ENCODE peak calls at places on chromosomes 11 and 22, in six cellular contexts. One of them, this sample, is unnamed.

GRCh38 chr11:1863352-1864215 is 10.7 kb downstream of the LSP1 start:
- DNase-seq in NCI-H1092: peak
- DNase-seq in SK-MEL-5: peak
- DNase-seq in neuronal stem cell: peak
- DNase-seq in HFFc6: peak
- DNase-seq in adipocyte: peak
- DNase-seq in this sample: peak

GRCh38 chr11:71556018-71556417 is 7.8 kb downstream of the KRTAP5-9 start:
- DNase-seq in NCI-H1092: no peak
- DNase-seq in SK-MEL-5: no peak
- DNase-seq in neuronal stem cell: no peak
- DNase-seq in HFFc6: no peak
- DNase-seq in adipocyte: no peak
- DNase-seq in this sample: no peak

GRCh38 chr11:113721462-113722066 is 15.5 kb upstream of the TMPRSS5 start:
- DNase-seq in NCI-H1092: no peak
- DNase-seq in SK-MEL-5: no peak
- DNase-seq in neuronal stem cell: no peak
- DNase-seq in HFFc6: no peak
- DNase-seq in adipocyte: peak
- DNase-seq in this sample: no peak

GRCh38 chr11:124807660-124808270 is 7.6 kb upstream of the MSANTD2 start:
- DNase-seq in NCI-H1092: no peak
- DNase-seq in SK-MEL-5: no peak
- DNase-seq in neuronal stem cell: no peak
- DNase-seq in HFFc6: no peak
- DNase-seq in adipocyte: no peak
- DNase-seq in this sample: no peak

GRCh38 chr11:102530558-102530957 is at the start of gene MMP7:
- DNase-seq in NCI-H1092: no peak
- DNase-seq in SK-MEL-5: no peak
- DNase-seq in neuronal stem cell: no peak
- DNase-seq in HFFc6: peak
- DNase-seq in adipocyte: peak
- DNase-seq in this sample: peak

GRCh38 chr11:44268073-44268806 is 41.7 kb downstream of the ALX4 start:
- DNase-seq in NCI-H1092: no peak
- DNase-seq in SK-MEL-5: no peak
- DNase-seq in neuronal stem cell: no peak
- DNase-seq in HFFc6: no peak
- DNase-seq in adipocyte: no peak
- DNase-seq in this sample: no peak

GRCh38 chr11:100404907-100405306 is 282.2 kb upstream of the ARHGAP42 start:
- DNase-seq in NCI-H1092: no peak
- DNase-seq in SK-MEL-5: peak
- DNase-seq in neuronal stem cell: no peak
- DNase-seq in HFFc6: no peak
- DNase-seq in adipocyte: no peak
- DNase-seq in this sample: no peak

GRCh38 chr11:65491614-65492386 is 7.0 kb upstream of the MALAT1 start:
- DNase-seq in NCI-H1092: peak
- DNase-seq in SK-MEL-5: peak
- DNase-seq in neuronal stem cell: no peak
- DNase-seq in HFFc6: peak
- DNase-seq in adipocyte: peak
- DNase-seq in this sample: peak

GRCh38 chr11:2741006-2741376 is 41.2 kb upstream of the KCNQ1OT1 start:
- DNase-seq in NCI-H1092: no peak
- DNase-seq in SK-MEL-5: no peak
- DNase-seq in neuronal stem cell: no peak
- DNase-seq in HFFc6: no peak
- DNase-seq in adipocyte: peak
- DNase-seq in this sample: no peak

GRCh38 chr11:131354251-131354701 is 16.1 kb upstream of the NTM start:
- DNase-seq in NCI-H1092: no peak
- DNase-seq in SK-MEL-5: peak
- DNase-seq in neuronal stem cell: no peak
- DNase-seq in HFFc6: no peak
- DNase-seq in adipocyte: no peak
- DNase-seq in this sample: no peak

GRCh38 chr11:17116121-17116520 is 38.7 kb upstream of the RPS13 start:
- DNase-seq in NCI-H1092: no peak
- DNase-seq in SK-MEL-5: no peak
- DNase-seq in neuronal stem cell: no peak
- DNase-seq in HFFc6: no peak
- DNase-seq in adipocyte: no peak
- DNase-seq in this sample: no peak

GRCh38 chr11:112613051-112613972 is 347.9 kb upstream of the NCAM1 start:
- DNase-seq in NCI-H1092: peak
- DNase-seq in SK-MEL-5: no peak
- DNase-seq in neuronal stem cell: no peak
- DNase-seq in HFFc6: peak
- DNase-seq in adipocyte: peak
- DNase-seq in this sample: peak

GRCh38 chr11:118012083-118012669 is 26.0 kb downstream of the IL10RA start:
- DNase-seq in NCI-H1092: no peak
- DNase-seq in SK-MEL-5: no peak
- DNase-seq in neuronal stem cell: no peak
- DNase-seq in HFFc6: peak
- DNase-seq in adipocyte: peak
- DNase-seq in this sample: peak

GRCh38 chr11:9313648-9314290 is 624 bp downstream of the TMEM41B start:
- DNase-seq in NCI-H1092: no peak
- DNase-seq in SK-MEL-5: no peak
- DNase-seq in neuronal stem cell: no peak
- DNase-seq in HFFc6: no peak
- DNase-seq in adipocyte: peak
- DNase-seq in this sample: peak

GRCh38 chr22:31947296-31947695 is 3.0 kb downstream of the YWHAH start:
- DNase-seq in NCI-H1092: no peak
- DNase-seq in SK-MEL-5: peak
- DNase-seq in neuronal stem cell: no peak
- DNase-seq in HFFc6: no peak
- DNase-seq in adipocyte: no peak
- DNase-seq in this sample: peak